ENCODE peak calls at places on chromosomes 6 and 20, in nine cellular contexts. Q is H1, F is cardiac muscle cell, K is ascending aorta, T is sigmoid colon, N is heart right ventricle, D is fibroblast of lung, X is gastrocnemius medialis, Z is spleen. H is an unnamed sample.
A peak's percentile ranks its signal among the peaks of the same experiment; 100 is the strongest.

GRCh38 chr20:16562259-16562658 is 11.0 kb downstream of the KIF16B start:
- DNase-seq in Q (no peak), F (no peak), K (no peak), T (no peak), N (no peak), D (no peak), X (no peak), Z (no peak), H (no peak)

GRCh38 chr20:59994697-59995122 is 36.5 kb downstream of the CDH26 start:
- DNase-seq in Q (peak; percentile 65), F (peak; percentile 1), K (no peak), T (no peak), N (peak; percentile 32), D (peak; percentile 18), X (no peak), Z (no peak), H (no peak)

GRCh38 chr6:157246048-157246630 is 77.2 kb downstream of the TMEM242 start:
- DNase-seq in Q (no peak), F (peak; percentile 47), K (no peak), T (peak; percentile 81), N (no peak), D (no peak), X (no peak), Z (peak; percentile 59), H (no peak)

GRCh38 chr6:125808591-125808990 is 17.8 kb downstream of the NCOA7 start:
- DNase-seq in Q (no peak), F (no peak), K (no peak), T (no peak), N (no peak), D (no peak), X (no peak), Z (no peak), H (no peak)

GRCh38 chr6:161370882-161371281 is 97.0 kb upstream of the AGPAT4 start:
- DNase-seq in Q (peak; percentile 41), F (peak; percentile 86), K (no peak), T (no peak), N (peak; percentile 50), D (peak; percentile 79), X (no peak), Z (peak; percentile 85), H (peak; percentile 60)

GRCh38 chr6:6611486-6611885 is 23.0 kb downstream of the LY86 start:
- DNase-seq in Q (no peak), F (no peak), K (no peak), T (no peak), N (no peak), D (no peak), X (no peak), Z (no peak), H (no peak)

GRCh38 chr6:6699741-6700367 is 111.3 kb downstream of the LY86 start:
- DNase-seq in Q (no peak), F (peak; percentile 97), K (no peak), T (peak; percentile 89), N (peak; percentile 90), D (peak; percentile 98), X (peak; percentile 35), Z (no peak), H (no peak)

GRCh38 chr20:6029538-6029937 is 24.3 kb downstream of the LRRN4 start:
- DNase-seq in Q (no peak), F (peak; percentile 45), K (no peak), T (no peak), N (no peak), D (peak; percentile 64), X (no peak), Z (no peak), H (no peak)

GRCh38 chr6:5328800-5329199 is 67.5 kb downstream of the FARS2 start:
- DNase-seq in Q (no peak), F (no peak), K (no peak), T (no peak), N (no peak), D (no peak), X (no peak), Z (no peak), H (no peak)

DNA sequence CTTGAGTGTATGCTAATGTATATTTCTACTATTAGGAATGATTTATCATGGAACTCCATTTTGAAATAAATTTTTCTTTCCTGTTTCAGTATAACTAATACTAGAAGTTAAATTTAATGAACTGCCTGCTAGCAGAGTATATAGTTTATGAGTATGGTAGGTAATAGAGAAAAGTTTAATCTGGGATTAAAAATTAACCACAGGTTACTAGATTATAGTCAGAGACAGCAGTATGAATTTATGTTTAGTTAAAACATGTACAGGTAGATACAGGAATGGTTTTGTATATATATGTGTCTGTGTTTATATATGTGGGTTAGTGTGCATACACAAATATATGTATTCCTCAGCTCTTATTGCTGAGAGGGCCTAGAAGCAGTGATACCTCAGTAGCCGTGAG is 32.3 kb downstream of the CD2AP start:
- DNase-seq in Q (no peak), F (no peak), K (no peak), T (no peak), N (no peak), D (no peak), X (no peak), Z (no peak), H (no peak)
- H3K9me3 ChIP-seq in Q (peaks cover 10% of the 10 kb centered on the region), F (no peaks in the 10 kb centered on the region), K (no peaks in the 10 kb centered on the region), T (no peaks in the 10 kb centered on the region), N (peaks cover 22% of the 10 kb centered on the region), D (no peaks in the 10 kb centered on the region), X (no peaks in the 10 kb centered on the region), Z (peaks cover 3% of the 10 kb centered on the region), H (no peaks in the 10 kb centered on the region)

DNA sequence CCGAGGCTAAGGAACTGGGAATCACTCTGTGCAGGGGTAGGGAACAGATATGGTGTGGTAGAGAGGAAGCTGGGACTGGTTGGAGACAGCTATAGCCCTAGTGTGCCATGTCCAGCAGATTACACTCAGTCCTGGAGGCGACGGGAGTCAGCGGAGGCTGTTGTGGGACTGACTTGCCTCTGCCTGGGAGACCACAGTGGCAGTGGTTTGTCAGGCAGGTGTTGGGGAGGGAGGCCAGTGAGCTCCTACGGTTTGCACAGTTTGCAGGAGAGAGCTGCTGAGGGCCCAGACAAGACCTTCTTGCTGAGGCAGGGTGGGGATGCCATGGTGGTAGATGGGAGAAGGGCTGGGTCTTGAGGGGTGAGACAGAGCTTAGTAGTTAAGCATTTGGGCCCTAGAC is 4.9 kb downstream of the PLCG1 start:
- DNase-seq in Q (no peak), F (no peak), K (no peak), T (no peak), N (no peak), D (no peak), X (no peak), Z (no peak), H (no peak)
- H3K27ac ChIP-seq in Q (no peak overlapping the region), F (peak overlapping the region; percentile 52), K (peak overlapping the region; percentile 53), T (peak overlapping the region; percentile 73), N (peak overlapping the region; percentile 98), D (no peak overlapping the region), X (peak overlapping the region; percentile 99), Z (peak overlapping the region; percentile 97), H (peak overlapping the region; percentile 3)

DNA sequence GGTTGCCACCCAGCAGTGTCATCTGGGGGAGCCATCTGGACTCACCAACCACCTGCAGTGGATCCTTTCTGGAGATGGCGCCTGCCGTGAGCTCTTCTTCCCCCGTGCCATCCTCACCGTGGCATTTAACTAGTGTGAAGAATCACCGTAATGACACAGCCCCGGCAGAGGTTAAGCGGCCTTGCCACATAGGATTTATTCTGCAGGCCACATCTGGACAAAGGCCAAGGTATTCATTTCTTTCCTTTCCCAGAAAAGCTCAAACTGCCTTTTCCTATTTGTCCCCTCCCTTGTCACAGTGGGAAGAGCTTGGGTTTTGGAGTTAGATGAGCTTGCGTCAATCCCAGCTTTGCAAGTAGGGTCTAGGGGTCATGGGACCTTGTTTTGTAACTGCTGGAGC is 88.4 kb downstream of the PXDC1 start:
- DNase-seq in Q (no peak), F (no peak), K (no peak), T (no peak), N (no peak), D (no peak), X (no peak), Z (no peak), H (no peak)
- H3K36me3 ChIP-seq in Q (no peaks in the 10 kb centered on the region), F (no peaks in the 10 kb centered on the region), K (peaks cover 4% of the 10 kb centered on the region), T (no peaks in the 10 kb centered on the region), N (no peaks in the 10 kb centered on the region), D (no peaks in the 10 kb centered on the region), X (no peaks in the 10 kb centered on the region), Z (no peaks in the 10 kb centered on the region), H (no peaks in the 10 kb centered on the region)

DNA sequence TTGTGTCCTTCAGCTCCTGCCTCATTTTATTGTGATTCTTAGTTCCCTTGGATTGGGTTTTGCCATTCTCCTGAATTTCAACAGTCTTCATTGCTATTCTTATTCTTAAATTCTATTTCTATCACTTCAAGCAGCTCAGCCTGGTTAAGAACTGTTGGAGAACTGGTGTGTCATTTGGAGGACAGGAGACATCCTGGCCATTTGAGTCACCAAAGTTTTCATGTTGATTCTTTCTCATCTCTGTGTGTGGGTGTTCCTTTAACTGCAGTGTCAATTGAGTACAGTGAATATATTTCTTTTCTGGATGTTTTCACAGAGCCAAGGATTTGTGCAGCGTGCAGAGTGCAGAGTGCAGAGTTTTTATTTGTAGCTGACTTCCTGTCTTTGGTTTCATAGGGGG is 33.5 kb upstream of the TFB1M start:
- DNase-seq in Q (no peak), F (no peak), K (no peak), T (no peak), N (no peak), D (no peak), X (no peak), Z (no peak), H (no peak)
- H3K9me3 ChIP-seq in Q (no peaks in the 10 kb centered on the region), F (no peaks in the 10 kb centered on the region), K (peaks cover 9% of the 10 kb centered on the region), T (no peaks in the 10 kb centered on the region), N (peaks cover 36% of the 10 kb centered on the region), D (no peaks in the 10 kb centered on the region), X (no peaks in the 10 kb centered on the region), Z (no peaks in the 10 kb centered on the region), H (no peaks in the 10 kb centered on the region)

DNA sequence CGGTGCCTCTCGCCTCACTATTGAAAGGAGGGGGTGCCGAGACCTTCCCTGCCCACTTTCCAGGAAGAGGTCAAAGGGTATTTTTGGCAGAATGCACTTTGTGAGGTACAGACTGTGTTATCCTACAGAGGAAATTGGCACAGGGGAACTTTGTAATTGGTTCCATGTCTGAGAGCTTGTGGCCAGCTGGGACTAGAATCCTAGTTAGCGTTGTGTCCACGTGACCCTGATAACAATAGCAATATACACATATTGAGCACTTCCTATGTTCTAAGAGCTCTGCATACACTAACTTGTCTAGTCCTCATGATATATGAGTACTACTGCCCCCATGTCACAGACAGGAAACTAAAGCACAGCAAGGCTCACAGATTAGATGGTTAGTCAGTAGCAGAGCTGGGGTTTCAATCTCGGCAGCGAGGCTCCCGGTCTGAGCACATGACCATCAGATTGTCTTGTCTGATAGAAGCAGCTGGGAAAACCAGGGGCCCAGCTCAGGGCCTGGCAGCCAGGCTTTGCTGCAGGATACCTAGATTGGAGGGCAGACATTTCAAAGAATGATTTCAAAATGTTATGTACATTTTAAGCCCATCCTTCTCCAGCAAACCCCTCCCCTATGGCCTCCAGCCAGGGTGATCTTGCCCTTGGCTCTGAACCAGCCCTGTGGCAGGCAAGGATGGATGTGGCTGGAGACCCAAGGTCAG is 1.4 kb downstream of the MAPK13 start:
- DNase-seq in Q (no peak), F (peak; percentile 79), K (no peak), T (no peak), N (no peak), D (peak; percentile 86), X (no peak), Z (peak; percentile 86), H (peak; percentile 38)
- H3K27ac ChIP-seq in Q (no peak overlapping the region), F (peak overlapping the region; percentile 3), K (no peak overlapping the region), T (no peak overlapping the region), N (no peak overlapping the region), D (peak overlapping the region; percentile 49), X (no peak overlapping the region), Z (peak overlapping the region; percentile 79), H (peak overlapping the region; percentile 49)